ENCODE peak calls at places on chromosome 6, in nine cellular contexts. I, A, Q, T, V, L, S, H and B are unnamed samples.

GRCh38 chr6:85456782-85457181 is 6.9 kb downstream of the NT5E start:
- DNase-seq in I (no peak), A (no peak), Q (no peak), T (no peak), V (no peak), L (no peak), S (no peak), H (no peak), B (no peak)

GRCh38 chr6:3230275-3231212 is 3.1 kb upstream of the TUBB2B start:
- DNase-seq in I (no peak), A (peak), Q (no peak), T (peak), V (peak), L (no peak), S (no peak), H (no peak), B (no peak)

GRCh38 chr6:157274471-157275226 is 48.7 kb downstream of the TMEM242 start:
- DNase-seq in I (peak), A (peak), Q (peak), T (peak), V (peak), L (peak), S (no peak), H (peak), B (peak)

GRCh38 chr6:111873178-111874029 is at the start of gene FYN:
- DNase-seq in I (peak), A (peak), Q (peak), T (peak), V (peak), L (peak), S (peak), H (peak), B (peak)

GRCh38 chr6:167073679-167074274 is 49.1 kb upstream of the CCR6 start:
- DNase-seq in I (no peak), A (no peak), Q (no peak), T (no peak), V (no peak), L (no peak), S (no peak), H (no peak), B (no peak)

GRCh38 chr6:123402052-123402451 is 234.7 kb downstream of the TRDN start:
- DNase-seq in I (no peak), A (peak), Q (no peak), T (no peak), V (no peak), L (no peak), S (no peak), H (peak), B (no peak)

GRCh38 chr6:129370268-129370916 is 339.6 kb downstream of the ARHGAP18 start:
- DNase-seq in I (peak), A (peak), Q (no peak), T (peak), V (peak), L (peak), S (no peak), H (peak), B (no peak)

GRCh38 chr6:111087871-111088667 is 766 bp downstream of the SLC16A10 start:
- DNase-seq in I (peak), A (no peak), Q (peak), T (peak), V (peak), L (no peak), S (no peak), H (no peak), B (no peak)

GRCh38 chr6:139881728-139882211 is 507.3 kb upstream of the CITED2 start:
- DNase-seq in I (no peak), A (peak), Q (peak), T (peak), V (peak), L (peak), S (no peak), H (peak), B (no peak)

GRCh38 chr6:148342146-148343027 is at the start of gene SASH1:
- DNase-seq in I (no peak), A (peak), Q (peak), T (peak), V (peak), L (peak), S (no peak), H (no peak), B (peak)

GRCh38 chr6:13763740-13764381 is 50.5 kb downstream of the MCUR1 start:
- DNase-seq in I (no peak), A (no peak), Q (peak), T (no peak), V (no peak), L (no peak), S (no peak), H (no peak), B (no peak)

GRCh38 chr6:14276667-14277404 is 159.3 kb downstream of the CD83 start:
- DNase-seq in I (no peak), A (no peak), Q (peak), T (no peak), V (no peak), L (peak), S (no peak), H (no peak), B (no peak)

GRCh38 chr6:157758516-157759023 is 64.5 kb upstream of the SNX9 start:
- DNase-seq in I (no peak), A (no peak), Q (no peak), T (no peak), V (no peak), L (no peak), S (no peak), H (no peak), B (no peak)

GRCh38 chr6:6746334-6746969 is 157.9 kb downstream of the LY86 start:
- DNase-seq in I (no peak), A (no peak), Q (no peak), T (no peak), V (no peak), L (peak), S (no peak), H (no peak), B (no peak)

GRCh38 chr6:151807513-151808330 is at the start of gene ESR1:
- DNase-seq in I (no peak), A (peak), Q (peak), T (peak), V (no peak), L (peak), S (no peak), H (no peak), B (no peak)

GRCh38 chr6:170046786-170047626 is 243.9 kb downstream of the DLL1 start:
- DNase-seq in I (no peak), A (no peak), Q (no peak), T (no peak), V (no peak), L (no peak), S (no peak), H (no peak), B (no peak)

GRCh38 chr6:1916334-1916985 is 306.7 kb downstream of the FOXC1 start:
- DNase-seq in I (no peak), A (no peak), Q (no peak), T (peak), V (peak), L (peak), S (peak), H (no peak), B (no peak)

GRCh38 chr6:134510121-134510520 is 192.2 kb upstream of the SGK1 start:
- DNase-seq in I (no peak), A (no peak), Q (no peak), T (no peak), V (no peak), L (no peak), S (no peak), H (no peak), B (no peak)

GRCh38 chr6:150576651-150577226 is 22.9 kb upstream of the PLEKHG1 start:
- DNase-seq in I (no peak), A (no peak), Q (no peak), T (no peak), V (no peak), L (no peak), S (no peak), H (no peak), B (no peak)

GRCh38 chr6:167345960-167346359 is 21.1 kb downstream of the TTLL2 start:
- DNase-seq in I (no peak), A (no peak), Q (no peak), T (no peak), V (no peak), L (no peak), S (no peak), H (no peak), B (no peak)

GRCh38 chr6:25980935-25981334 is 18.3 kb downstream of the TRIM38 start:
- DNase-seq in I (no peak), A (no peak), Q (no peak), T (no peak), V (no peak), L (no peak), S (no peak), H (no peak), B (no peak)

GRCh38 chr6:29831776-29832175 is 4.2 kb downstream of the HLA-G start:
- DNase-seq in I (no peak), A (no peak), Q (no peak), T (no peak), V (no peak), L (no peak), S (no peak), H (no peak), B (no peak)

GRCh38 chr6:96812077-96812703 is 25.1 kb downstream of the GPR63 start:
- DNase-seq in I (no peak), A (no peak), Q (no peak), T (no peak), V (peak), L (no peak), S (no peak), H (no peak), B (no peak)

GRCh38 chr6:157764346-157765068 is 58.5 kb upstream of the SNX9 start:
- DNase-seq in I (peak), A (no peak), Q (peak), T (no peak), V (peak), L (peak), S (peak), H (peak), B (peak)

GRCh38 chr6:30707281-30707850 is 9.7 kb downstream of the MDC1 start:
- DNase-seq in I (no peak), A (peak), Q (no peak), T (peak), V (no peak), L (no peak), S (no peak), H (peak), B (no peak)

GRCh38 chr6:136609878-136610706 is 59.9 kb upstream of the MAP7 start:
- DNase-seq in I (no peak), A (peak), Q (no peak), T (no peak), V (peak), L (peak), S (peak), H (peak), B (no peak)

GRCh38 chr6:130466744-130467052 is 100.9 kb downstream of the TMEM200A start:
- DNase-seq in I (no peak), A (no peak), Q (no peak), T (no peak), V (peak), L (no peak), S (no peak), H (no peak), B (no peak)

GRCh38 chr6:42764883-42765653 is 16.8 kb upstream of the BICRAL start:
- DNase-seq in I (no peak), A (no peak), Q (no peak), T (no peak), V (no peak), L (no peak), S (no peak), H (no peak), B (no peak)

GRCh38 chr6:558089-558488 is 98.8 kb downstream of the HUS1B start:
- DNase-seq in I (no peak), A (no peak), Q (no peak), T (no peak), V (no peak), L (no peak), S (no peak), H (no peak), B (no peak)

GRCh38 chr6:3019749-3020320 is 20.1 kb downstream of the NQO2 start:
- DNase-seq in I (no peak), A (no peak), Q (no peak), T (no peak), V (no peak), L (no peak), S (no peak), H (no peak), B (no peak)

GRCh38 chr6:12343440-12344162 is 53.4 kb downstream of the EDN1 start:
- DNase-seq in I (no peak), A (peak), Q (no peak), T (no peak), V (no peak), L (no peak), S (no peak), H (no peak), B (no peak)

GRCh38 chr6:53128842-53129241 is 19.8 kb downstream of the GCM1 start:
- DNase-seq in I (no peak), A (no peak), Q (no peak), T (no peak), V (no peak), L (no peak), S (peak), H (no peak), B (no peak)

GRCh38 chr6:44309092-44309491 is 4.1 kb downstream of the AARS2 start:
- DNase-seq in I (no peak), A (no peak), Q (no peak), T (no peak), V (peak), L (peak), S (peak), H (no peak), B (no peak)

GRCh38 chr6:110566346-110567125 is 90.1 kb upstream of the SLC22A16 start:
- DNase-seq in I (no peak), A (no peak), Q (no peak), T (no peak), V (no peak), L (no peak), S (no peak), H (no peak), B (no peak)

GRCh38 chr6:119742188-119742803 is 392.7 kb upstream of the MAN1A1 start:
- DNase-seq in I (peak), A (peak), Q (peak), T (peak), V (peak), L (peak), S (no peak), H (peak), B (peak)

GRCh38 chr6:37207903-37208456 is 38.0 kb downstream of the PIM1 start:
- DNase-seq in I (peak), A (peak), Q (peak), T (peak), V (peak), L (peak), S (peak), H (peak), B (no peak)

GRCh38 chr6:106300944-106301343 is 24.6 kb downstream of the ATG5 start:
- DNase-seq in I (no peak), A (peak), Q (no peak), T (peak), V (peak), L (peak), S (no peak), H (peak), B (no peak)

GRCh38 chr6:169530762-169531143 is 171.1 kb downstream of the WDR27 start:
- DNase-seq in I (no peak), A (no peak), Q (no peak), T (no peak), V (no peak), L (no peak), S (no peak), H (no peak), B (no peak)